ENCODE peak calls at places on chromosomes 13 and 19, in seven cellular contexts. One of them, this sample, is unnamed.

GRCh38 chr19:18501832-18502231 is 20.0 kb downstream of the ELL start:
- DNase-seq in H54: no peak
- DNase-seq in kidney glomerular epithelial cell: no peak
- DNase-seq in NCI-H2029 treated with DMSO at 0.1 percent for 48 hours: no peak
- DNase-seq in frontal cortex: no peak
- DNase-seq in Daoy: no peak
- DNase-seq in endothelial cell: no peak
- DNase-seq in this sample: no peak

GRCh38 chr19:3055741-3056453 is 6.4 kb downstream of the TLE5 start:
- DNase-seq in NCI-H2029 treated with DMSO at 0.1 percent for 48 hours: peak; percentile 53
- DNase-seq in kidney glomerular epithelial cell: peak; percentile 55
- DNase-seq in Daoy: peak; percentile 69
- DNase-seq in endothelial cell: no peak
- DNase-seq in frontal cortex: no peak
- DNase-seq in H54: no peak
- DNase-seq in this sample: peak; percentile 65

GRCh38 chr19:17496337-17496997 is 15.0 kb upstream of the PGLS start:
- DNase-seq in NCI-H2029 treated with DMSO at 0.1 percent for 48 hours: peak; percentile 50
- DNase-seq in frontal cortex: no peak
- DNase-seq in H54: peak; percentile 76
- DNase-seq in endothelial cell: peak; percentile 90
- DNase-seq in Daoy: peak; percentile 84
- DNase-seq in kidney glomerular epithelial cell: peak; percentile 35
- DNase-seq in this sample: peak; percentile 63

GRCh38 chr19:56261145-56261544 is 11.4 kb upstream of the EDDM13 start:
- DNase-seq in H54: no peak
- DNase-seq in kidney glomerular epithelial cell: no peak
- DNase-seq in Daoy: peak; percentile 9
- DNase-seq in endothelial cell: no peak
- DNase-seq in frontal cortex: no peak
- DNase-seq in NCI-H2029 treated with DMSO at 0.1 percent for 48 hours: no peak
- DNase-seq in this sample: no peak

GRCh38 chr19:12936582-12936981 is 1.8 kb upstream of the CALR start:
- DNase-seq in frontal cortex: no peak
- DNase-seq in NCI-H2029 treated with DMSO at 0.1 percent for 48 hours: peak; percentile 23
- DNase-seq in endothelial cell: no peak
- DNase-seq in H54: no peak
- DNase-seq in kidney glomerular epithelial cell: no peak
- DNase-seq in Daoy: no peak
- DNase-seq in this sample: no peak

GRCh38 chr19:41735071-41735623 is 20.2 kb upstream of the CEACAM6 start:
- DNase-seq in kidney glomerular epithelial cell: no peak
- DNase-seq in NCI-H2029 treated with DMSO at 0.1 percent for 48 hours: no peak
- DNase-seq in frontal cortex: no peak
- DNase-seq in H54: no peak
- DNase-seq in Daoy: peak; percentile 39
- DNase-seq in endothelial cell: no peak
- DNase-seq in this sample: peak; percentile 91

GRCh38 chr13:40164137-40164536 is 502.3 kb downstream of the FOXO1 start:
- DNase-seq in frontal cortex: no peak
- DNase-seq in NCI-H2029 treated with DMSO at 0.1 percent for 48 hours: no peak
- DNase-seq in kidney glomerular epithelial cell: peak; percentile 31
- DNase-seq in Daoy: no peak
- DNase-seq in H54: peak; percentile 29
- DNase-seq in endothelial cell: no peak
- DNase-seq in this sample: no peak

GRCh38 chr19:35135389-35135909 is 590 bp upstream of the LGI4 start:
- DNase-seq in H54: peak; percentile 95
- DNase-seq in NCI-H2029 treated with DMSO at 0.1 percent for 48 hours: peak; percentile 23
- DNase-seq in Daoy: peak; percentile 73
- DNase-seq in frontal cortex: peak; percentile 89
- DNase-seq in endothelial cell: peak; percentile 85
- DNase-seq in kidney glomerular epithelial cell: peak; percentile 19
- DNase-seq in this sample: no peak

GRCh38 chr19:48635966-48636858 is 967 bp downstream of the DBP start:
- DNase-seq in Daoy: peak; percentile 9
- DNase-seq in endothelial cell: no peak
- DNase-seq in frontal cortex: no peak
- DNase-seq in H54: no peak
- DNase-seq in NCI-H2029 treated with DMSO at 0.1 percent for 48 hours: no peak
- DNase-seq in kidney glomerular epithelial cell: no peak
- DNase-seq in this sample: peak; percentile 39

GRCh38 chr19:58346961-58347929 is 6.0 kb downstream of the A1BG start:
- DNase-seq in H54: peak; percentile 83
- DNase-seq in Daoy: peak; percentile 86
- DNase-seq in kidney glomerular epithelial cell: peak; percentile 57
- DNase-seq in frontal cortex: peak; percentile 89
- DNase-seq in NCI-H2029 treated with DMSO at 0.1 percent for 48 hours: peak; percentile 19
- DNase-seq in endothelial cell: peak; percentile 64
- DNase-seq in this sample: no peak

GRCh38 chr19:39408392-39409206 is 2.0 kb downstream of the ZFP36 start:
- DNase-seq in frontal cortex: no peak
- DNase-seq in NCI-H2029 treated with DMSO at 0.1 percent for 48 hours: peak; percentile 40
- DNase-seq in H54: no peak
- DNase-seq in Daoy: no peak
- DNase-seq in endothelial cell: no peak
- DNase-seq in kidney glomerular epithelial cell: no peak
- DNase-seq in this sample: no peak

GRCh38 chr19:3163943-3164342 is 14.6 kb upstream of the S1PR4 start:
- DNase-seq in NCI-H2029 treated with DMSO at 0.1 percent for 48 hours: no peak
- DNase-seq in H54: no peak
- DNase-seq in endothelial cell: no peak
- DNase-seq in kidney glomerular epithelial cell: no peak
- DNase-seq in frontal cortex: no peak
- DNase-seq in Daoy: no peak
- DNase-seq in this sample: no peak

GRCh38 chr13:48437381-48437780 is 24.5 kb upstream of the LPAR6 start:
- DNase-seq in kidney glomerular epithelial cell: peak; percentile 42
- DNase-seq in Daoy: no peak
- DNase-seq in endothelial cell: no peak
- DNase-seq in NCI-H2029 treated with DMSO at 0.1 percent for 48 hours: no peak
- DNase-seq in frontal cortex: no peak
- DNase-seq in H54: no peak
- DNase-seq in this sample: no peak

GRCh38 chr19:49339364-49340068 is 4.3 kb downstream of the CD37 start:
- DNase-seq in endothelial cell: peak; percentile 73
- DNase-seq in kidney glomerular epithelial cell: peak; percentile 54
- DNase-seq in H54: no peak
- DNase-seq in NCI-H2029 treated with DMSO at 0.1 percent for 48 hours: no peak
- DNase-seq in Daoy: peak; percentile 91
- DNase-seq in frontal cortex: peak; percentile 82
- DNase-seq in this sample: no peak

This sample was measured in PC-9.